ENCODE peak calls at places on chromosomes 5 and 9, in four cellular contexts. E is PC-3; S is GM12878; Q is CD4-positive, alpha-beta T cell. P is an unnamed sample.

GRCh38 chr5:43917925-43918324 is 314.9 kb downstream of the NNT start:
- DNase-seq in E (no peak), S (no peak), Q (no peak), P (no peak)

GRCh38 chr9:89614319-89614892 is 9.6 kb downstream of the GADD45G start:
- DNase-seq in E (no peak), S (no peak), Q (no peak), P (no peak)

GRCh38 chr5:88675758-88676636 is 207.0 kb downstream of the MEF2C start:
- DNase-seq in E (no peak), S (no peak), Q (no peak), P (no peak)

GRCh38 chr5:61735999-61736398 is 403.9 kb downstream of the ZSWIM6 start:
- DNase-seq in E (no peak), S (no peak), Q (no peak), P (no peak)

GRCh38 chr5:181173420-181174342 is 26.3 kb downstream of the OR2V2 start:
- DNase-seq in E (peak), S (peak), Q (peak), P (peak)

GRCh38 chr9:94631599-94631998 is 7.7 kb downstream of the FBP1 start:
- DNase-seq in E (no peak), S (no peak), Q (no peak), P (no peak)

GRCh38 chr9:96620832-96621269 is 1.2 kb upstream of the CDC14B start:
- DNase-seq in E (no peak), S (no peak), Q (no peak), P (no peak)

GRCh38 chr9:78163834-78164233 is 72.0 kb upstream of the CEP78 start:
- DNase-seq in E (no peak), S (no peak), Q (no peak), P (no peak)

GRCh38 chr5:61866930-61867329 is 439.1 kb upstream of the KIF2A start:
- DNase-seq in E (peak), S (peak), Q (no peak), P (peak)

GRCh38 chr9:116844621-116845020 is 157.5 kb downstream of the TRIM32 start:
- DNase-seq in E (no peak), S (no peak), Q (no peak), P (no peak)

GRCh38 chr5:157306690-157307089 is 40.8 kb downstream of the CYFIP2 start:
- DNase-seq in E (no peak), S (no peak), Q (peak), P (no peak)

GRCh38 chr5:72472666-72473422 is 34.4 kb downstream of the ZNF366 start:
- DNase-seq in E (peak), S (no peak), Q (no peak), P (no peak)

GRCh38 chr5:94285984-94286383 is 332.4 kb downstream of the KIAA0825 start:
- DNase-seq in E (no peak), S (no peak), Q (no peak), P (no peak)

GRCh38 chr9:17472126-17472525 is 106.7 kb upstream of the SH3GL2 start:
- DNase-seq in E (no peak), S (no peak), Q (no peak), P (peak)

GRCh38 chr5:122673343-122673742 is 101.5 kb upstream of the SNX2 start:
- DNase-seq in E (no peak), S (no peak), Q (no peak), P (no peak)

GRCh38 chr9:121836382-121836885 is 185.0 kb downstream of the DAB2IP start:
- DNase-seq in E (no peak), S (no peak), Q (no peak), P (no peak)

GRCh38 chr9:121840838-121841760 is 189.7 kb downstream of the DAB2IP start:
- DNase-seq in E (no peak), S (no peak), Q (no peak), P (no peak)

GRCh38 chr9:121839726-121840500 is 188.5 kb downstream of the DAB2IP start:
- DNase-seq in E (no peak), S (peak), Q (no peak), P (no peak)

GRCh38 chr9:121837113-121838010 is 185.9 kb downstream of the DAB2IP start:
- DNase-seq in E (no peak), S (no peak), Q (no peak), P (peak)

DNA sequence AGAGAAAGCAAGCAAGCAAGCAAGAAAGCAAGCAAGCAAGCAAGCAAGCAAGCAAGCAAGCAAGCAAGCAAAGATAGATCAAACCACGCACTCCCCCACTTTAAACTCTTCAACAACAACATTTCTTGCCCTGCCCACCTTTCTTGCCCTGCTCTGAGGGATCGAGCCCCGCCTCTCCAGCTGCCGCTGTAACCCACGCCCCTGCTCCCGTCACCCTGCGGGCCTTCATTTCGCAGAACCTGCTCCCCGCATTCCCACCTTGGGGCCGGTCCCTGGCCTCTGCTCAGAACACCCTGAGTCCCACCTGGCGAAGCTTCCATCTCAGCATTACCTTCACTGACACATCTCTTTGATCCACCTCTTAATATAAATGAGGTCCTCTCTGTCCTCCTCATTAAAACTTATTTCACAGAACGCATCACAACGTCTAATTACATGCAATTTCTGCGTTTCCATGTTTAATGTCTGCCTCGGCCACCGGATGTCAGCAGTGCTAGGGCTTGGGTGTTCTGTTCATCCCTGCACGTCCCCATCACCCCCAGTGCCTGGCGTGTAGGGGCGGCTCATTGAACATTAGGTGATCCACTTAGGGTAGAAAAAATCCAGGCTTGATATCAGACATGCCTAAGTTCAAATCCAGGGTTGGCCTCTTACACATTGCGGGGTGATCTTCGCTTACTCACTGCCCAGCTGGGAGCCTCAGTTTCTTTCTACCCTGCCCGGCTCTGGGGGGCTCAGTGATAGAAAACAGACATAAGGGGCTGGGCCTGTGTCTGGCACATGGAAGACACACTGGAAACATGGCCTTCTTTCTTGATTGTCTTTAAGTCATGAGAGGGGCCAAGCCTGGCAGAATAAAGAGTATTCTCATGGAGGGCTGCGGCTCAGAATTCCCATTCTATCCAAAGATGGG is 187.6 kb downstream of the DAB2IP start:
- DNase-seq in E (no peak), S (no peak), Q (no peak), P (no peak)
- TF ChIP-seq CTCF in E (no peak), S (no peak), Q (no peak), P (peak)

GRCh38 chr5:141845371-141845821 is 32.8 kb downstream of the PCDH1 start:
- DNase-seq in E (no peak), S (no peak), Q (no peak), P (no peak)
- TF ChIP-seq CTCF in E (peak), S (no peak), Q (no peak), P (no peak)

GRCh38 chr9:25636026-25636425 is 42.2 kb downstream of the TUSC1 start:
- DNase-seq in E (no peak), S (no peak), Q (no peak), P (no peak)
- TF ChIP-seq CTCF in E (no peak), S (no peak), Q (no peak), P (no peak)

GRCh38 chr9:92706218-92706940 is 36.4 kb upstream of the IPPK start:
- DNase-seq in E (peak), S (no peak), Q (no peak), P (no peak)
- TF ChIP-seq CTCF in E (peak), S (peak), Q (peak), P (peak)

DNA sequence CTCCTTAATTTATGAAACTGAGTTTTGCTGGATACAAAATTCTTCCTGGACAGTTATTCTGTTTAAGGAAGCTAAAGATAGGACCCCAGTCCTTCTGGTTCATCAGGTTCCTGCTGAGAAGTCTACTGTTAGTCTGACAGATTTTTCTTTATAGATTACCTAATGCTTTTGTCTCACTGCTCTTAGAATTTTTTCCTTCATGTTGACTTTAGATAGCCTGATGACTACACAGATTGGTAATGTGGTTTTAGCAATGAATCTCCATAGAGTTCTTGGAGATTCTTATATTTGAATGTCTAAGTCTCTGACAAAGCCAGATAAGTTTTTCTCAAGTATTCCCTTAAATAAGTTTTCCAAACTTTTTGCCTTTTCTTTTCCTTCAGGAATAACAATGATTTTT is 419.7 kb downstream of the CDH10 start:
- DNase-seq in E (peak), S (no peak), Q (no peak), P (no peak)
- TF ChIP-seq CTCF in E (no peak), S (no peak), Q (no peak), P (no peak)

GRCh38 chr5:8094304-8094703 is 225.4 kb downstream of the MTRR start:
- DNase-seq in E (no peak), S (no peak), Q (no peak), P (no peak)
- TF ChIP-seq CTCF in E (no peak), S (no peak), Q (no peak), P (no peak)

GRCh38 chr9:71685394-71685793 is 82.9 kb downstream of the CEMIP2 start:
- DNase-seq in E (peak), S (no peak), Q (peak), P (no peak)

GRCh38 chr9:71681708-71682268 is 86.5 kb downstream of the CEMIP2 start:
- DNase-seq in E (peak), S (no peak), Q (no peak), P (peak)

GRCh38 chr9:71685988-71686387 is 82.3 kb downstream of the CEMIP2 start:
- DNase-seq in E (no peak), S (no peak), Q (no peak), P (no peak)

GRCh38 chr9:71684566-71684965 is 83.7 kb downstream of the CEMIP2 start:
- DNase-seq in E (no peak), S (no peak), Q (no peak), P (no peak)

GRCh38 chr9:71683598-71684235 is 84.6 kb downstream of the CEMIP2 start:
- DNase-seq in E (peak), S (no peak), Q (no peak), P (peak)
- TF ChIP-seq CTCF in E (peak), S (no peak), Q (no peak), P (peak)

GRCh38 chr5:8908055-8908683 is 637.7 kb downstream of the SEMA5A start:
- DNase-seq in E (peak), S (no peak), Q (no peak), P (peak)
- TF ChIP-seq CTCF in E (peak), S (peak), Q (no peak), P (peak)

DNA sequence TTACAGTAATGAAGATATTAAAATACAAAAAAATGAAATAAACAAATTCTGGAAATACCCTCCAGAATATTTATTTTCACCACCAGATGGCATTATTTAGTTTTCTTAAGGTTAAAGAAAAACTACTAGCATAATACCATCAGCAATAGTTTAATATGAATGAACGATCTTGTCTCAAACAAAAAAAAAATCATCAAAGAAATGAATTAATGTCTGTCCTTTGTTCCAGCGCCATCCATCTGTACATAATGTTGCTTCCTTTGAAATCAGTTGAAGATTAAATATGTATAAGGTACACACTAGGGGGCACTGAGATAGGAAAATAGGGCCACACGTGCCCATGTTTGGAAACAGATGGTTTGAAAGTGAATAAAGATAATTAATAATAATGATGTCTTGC is 84.9 kb upstream of the SLCO6A1 start:
- DNase-seq in E (peak), S (no peak), Q (no peak), P (no peak)
- TF ChIP-seq CTCF in E (peak), S (no peak), Q (peak), P (peak)